ENCODE peak calls at places on chromosomes 13 and 19, in six cellular contexts. L is lower leg skin, G is cardiac fibroblast, O is thoracic aorta, K is suprapubic skin, E is ovary. M is an unnamed sample.

GRCh38 chr19:13010038-13010991 is 15.0 kb downstream of the NFIX start:
- DNase-seq in G (no peak), O (no peak), E (no peak), L (no peak), K (no peak), M (peak; percentile 61)

GRCh38 chr19:43777163-43777700 is 3.5 kb downstream of the KCNN4 start:
- DNase-seq in L (no peak), K (no peak), G (peak; percentile 35), E (no peak), O (no peak), M (no peak)

GRCh38 chr19:16851031-16851712 is 22.0 kb downstream of the SIN3B start:
- DNase-seq in O (no peak), L (no peak), K (no peak), E (no peak), G (peak; percentile 45), M (no peak)

GRCh38 chr13:96836733-96837132 is 157.5 kb downstream of the OXGR1 start:
- DNase-seq in L (no peak), E (no peak), G (no peak), O (no peak), K (no peak), M (no peak)

GRCh38 chr19:3366761-3367571 is 583 bp downstream of the NFIC start:
- DNase-seq in E (peak; percentile 81), G (no peak), O (no peak), L (no peak), K (no peak), M (peak; percentile 69)

GRCh38 chr13:80359459-80360297 is 18.8 kb upstream of the SPRY2 start:
- DNase-seq in L (no peak), K (no peak), E (no peak), O (no peak), G (peak; percentile 33), M (no peak)

GRCh38 chr19:12774588-12775555 is at the start of gene HOOK2:
- DNase-seq in K (peak; percentile 93), G (no peak), L (peak; percentile 94), O (no peak), E (peak; percentile 68), M (peak; percentile 66)

GRCh38 chr19:19463348-19464117 is 51.8 kb downstream of the TSSK6 start:
- DNase-seq in E (peak; percentile 53), O (no peak), K (peak; percentile 81), L (no peak), G (peak; percentile 82), M (no peak)

GRCh38 chr13:109602356-109602755 is 184.0 kb downstream of the IRS2 start:
- DNase-seq in G (no peak), L (no peak), O (no peak), K (no peak), E (no peak), M (no peak)

GRCh38 chr19:18118420-18119242 is 21.1 kb downstream of the MAST3 start:
- DNase-seq in O (no peak), G (peak; percentile 27), L (no peak), E (no peak), K (no peak), M (peak; percentile 40)

GRCh38 chr19:23070353-23070781 is 46.5 kb upstream of the ZNF730 start:
- DNase-seq in O (no peak), K (no peak), L (no peak), E (peak; percentile 33), G (peak; percentile 63), M (peak; percentile 70)

DNA sequence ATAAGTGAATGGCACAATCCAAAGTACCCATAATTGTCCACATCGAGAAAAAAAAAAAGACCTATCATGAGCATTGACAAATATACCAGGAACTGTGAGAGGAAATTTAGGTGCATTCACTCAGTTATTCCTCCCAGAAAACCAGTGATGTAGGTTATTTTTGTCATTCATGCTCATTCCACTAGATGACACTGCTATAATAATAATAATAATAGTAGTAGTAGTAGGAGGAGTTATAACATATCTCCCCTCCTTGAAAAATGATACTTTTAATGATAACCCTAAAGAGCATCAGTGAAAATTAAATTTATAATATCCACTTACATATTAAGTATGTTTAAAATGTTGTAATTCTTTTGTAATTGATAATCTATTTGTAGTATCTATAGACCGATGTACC is 463.9 kb upstream of the MIR17HG start:
- DNase-seq in G (no peak), K (no peak), O (no peak), L (no peak), E (no peak), M (no peak)
- TF ChIP-seq CTCF in G (no peak), K (no peak), O (no peak), L (no peak), E (no peak), M (no peak)

DNA sequence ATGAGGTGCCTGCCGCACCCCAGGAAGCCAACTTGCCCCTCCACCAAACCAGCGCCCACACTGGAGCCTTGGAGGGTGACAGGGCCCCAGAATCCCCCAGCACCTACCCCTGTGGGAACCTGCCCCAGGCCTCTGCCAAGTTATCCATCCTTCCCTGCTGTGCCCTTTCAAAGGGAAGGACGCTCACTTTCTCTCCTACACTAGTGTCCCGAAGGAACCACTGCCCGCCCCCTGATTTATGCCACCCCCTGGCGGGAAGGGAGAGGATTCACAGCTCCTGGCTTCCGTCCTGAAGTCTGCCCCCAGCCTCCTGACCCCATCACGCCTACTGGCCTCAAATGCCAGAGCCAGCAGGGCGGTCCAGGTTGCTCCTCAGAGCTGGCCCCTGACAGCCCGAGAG is 1.4 kb downstream of the EVI5L start:
- DNase-seq in E (no peak), K (no peak), O (no peak), L (no peak), G (peak; percentile 37), M (no peak)
- TF ChIP-seq CTCF in E (no peak), K (no peak), O (no peak), L (no peak), G (peak; percentile 38), M (no peak)

GRCh38 chr19:57829316-57829715 is 783 bp upstream of the ZNF587B start:
- DNase-seq in K (no peak), L (no peak), G (no peak), O (no peak), E (no peak), M (peak; percentile 55)
- TF ChIP-seq CTCF in K (no peak), L (no peak), G (no peak), O (no peak), E (no peak), M (no peak)

DNA sequence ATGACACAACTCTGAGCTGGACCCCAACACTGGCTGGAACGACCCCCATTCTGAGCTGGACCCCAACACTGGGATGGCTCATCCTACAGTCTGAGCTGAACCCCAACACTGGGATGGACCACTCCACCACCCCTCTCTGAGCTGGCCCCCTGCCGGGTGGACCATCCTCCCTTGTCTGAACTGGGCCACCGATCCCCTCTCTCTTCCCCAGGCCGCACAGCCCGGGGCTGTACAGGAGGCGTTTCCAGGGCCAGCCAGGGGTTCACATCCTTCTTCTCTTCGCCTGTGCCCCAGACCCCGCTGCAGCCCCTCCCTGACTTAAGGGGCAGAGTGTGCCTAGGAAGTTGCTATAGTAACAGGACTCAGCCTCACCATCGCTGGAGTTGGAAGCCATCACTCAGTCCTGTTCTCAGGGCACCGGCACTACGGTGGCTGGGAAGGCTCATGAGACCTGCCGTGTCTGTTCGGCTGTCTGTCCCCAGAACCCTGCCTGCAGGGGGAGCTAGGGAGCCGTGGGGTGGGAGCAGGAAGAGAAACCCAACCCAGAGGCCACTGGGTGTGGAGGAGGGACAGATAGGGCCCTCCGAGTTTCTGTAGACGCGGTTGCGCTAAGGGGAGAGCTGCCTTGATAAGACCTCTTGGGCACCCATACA is 3.7 kb downstream of the PRKACA start:
- DNase-seq in G (no peak), L (no peak), K (no peak), O (no peak), E (no peak), M (peak; percentile 87)
- TF ChIP-seq CTCF in G (peak; percentile 25), L (no peak), K (no peak), O (no peak), E (no peak), M (peak; percentile 48)

DNA sequence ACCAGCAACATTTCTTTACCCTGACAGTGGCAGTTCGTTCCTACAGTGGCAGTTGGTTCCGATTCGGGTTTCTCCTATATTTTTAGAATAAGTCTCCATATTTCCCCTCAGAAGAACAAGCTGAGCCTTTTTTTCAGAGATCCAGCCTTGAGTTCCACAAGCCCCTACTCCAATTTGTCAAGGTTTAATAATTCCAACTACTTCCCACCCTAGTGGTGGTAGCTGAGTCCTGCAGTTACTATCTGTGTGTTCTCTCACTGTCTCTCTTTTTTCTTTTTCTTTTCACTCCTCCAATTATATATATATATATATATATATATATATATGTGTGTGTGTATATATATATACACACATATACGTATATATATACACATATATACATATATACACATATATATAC is 1347.3 kb downstream of the PCDH9 start:
- DNase-seq in E (no peak), G (no peak), O (no peak), K (no peak), L (no peak), M (no peak)
- TF ChIP-seq CTCF in E (no peak), G (peak; percentile 38), O (peak; percentile 15), K (no peak), L (no peak), M (no peak)

M was measured in testis.